ENCODE peak calls at places on chromosomes 6 and 20, in four cellular contexts. W is HL-60, C is vagina, J is Panc1. Y is an unnamed sample.

GRCh38 chr6:157763129-157763893 is 59.7 kb upstream of the SNX9 start:
- DNase-seq in W (peak), C (peak), J (peak), Y (peak)

GRCh38 chr20:62359491-62360121 is 7.5 kb downstream of the LAMA5 start:
- DNase-seq in C (no peak), J (peak), W (no peak), Y (no peak)

GRCh38 chr6:39424831-39425230 is 102.3 kb upstream of the KCNK16 start:
- DNase-seq in C (peak), J (no peak), W (no peak), Y (no peak)

GRCh38 chr6:31128093-31128676 is 7.9 kb upstream of the CDSN start:
- DNase-seq in C (no peak), J (no peak), W (peak), Y (peak)

GRCh38 chr20:11429168-11429567 is 488.5 kb upstream of the BTBD3 start:
- DNase-seq in W (no peak), J (no peak), C (no peak), Y (no peak)

GRCh38 chr20:10524034-10524476 is 89.0 kb downstream of the SLX4IP start:
- DNase-seq in J (no peak), C (peak), W (no peak), Y (peak)

GRCh38 chr6:149456311-149457021 is 28.3 kb downstream of the ZC3H12D start:
- DNase-seq in W (no peak), C (no peak), J (no peak), Y (no peak)

GRCh38 chr6:52365871-52366540 is 4.1 kb downstream of the PAQR8 start:
- DNase-seq in J (no peak), C (no peak), W (no peak), Y (no peak)

GRCh38 chr6:2109796-2110195 is 135.6 kb downstream of the GMDS start:
- DNase-seq in W (no peak), C (no peak), J (no peak), Y (no peak)

GRCh38 chr6:151068761-151069312 is 170.9 kb upstream of the AKAP12 start:
- DNase-seq in W (no peak), C (peak), J (no peak), Y (no peak)

GRCh38 chr6:126513198-126513597 is 173.3 kb downstream of the CENPW start:
- DNase-seq in C (no peak), J (no peak), W (no peak), Y (no peak)

GRCh38 chr6:135901776-135902524 is 50.4 kb downstream of the PDE7B start:
- DNase-seq in W (no peak), C (no peak), J (no peak), Y (no peak)

GRCh38 chr6:160063771-160064413 is 57.7 kb upstream of the SLC22A1 start:
- DNase-seq in W (no peak), C (no peak), J (no peak), Y (no peak)

GRCh38 chr6:18595774-18596528 is 208.8 kb downstream of the RNF144B start:
- DNase-seq in J (peak), C (no peak), W (peak), Y (peak)

GRCh38 chr6:3534599-3534998 is 77.7 kb upstream of the SLC22A23 start:
- DNase-seq in J (no peak), W (no peak), C (peak), Y (no peak)

GRCh38 chr6:119241124-119241491 is 108.5 kb downstream of the MAN1A1 start:
- DNase-seq in J (no peak), C (no peak), W (no peak), Y (no peak)

GRCh38 chr20:17505664-17506517 is 25.3 kb downstream of the BFSP1 start:
- DNase-seq in C (no peak), J (no peak), W (no peak), Y (no peak)

GRCh38 chr6:148556415-148556814 is 190.4 kb upstream of the UST start:
- DNase-seq in W (peak), J (no peak), C (peak), Y (no peak)

GRCh38 chr6:43891072-43891870 is 121.3 kb downstream of the VEGFA start:
- DNase-seq in C (no peak), J (no peak), W (no peak), Y (peak)

GRCh38 chr6:31402324-31403282 is 792 bp upstream of the MICA start:
- DNase-seq in J (no peak), C (no peak), W (no peak), Y (peak)

GRCh38 chr6:44074383-44075136 is 52.7 kb downstream of the MRPL14 start:
- DNase-seq in J (no peak), C (no peak), W (peak), Y (peak)

GRCh38 chr6:72554203-72554564 is 67.7 kb upstream of the KCNQ5 start:
- DNase-seq in J (peak), C (no peak), W (no peak), Y (no peak)

GRCh38 chr6:104630955-104631354 is 228.8 kb downstream of the HACE1 start:
- DNase-seq in W (no peak), J (no peak), C (no peak), Y (no peak)

GRCh38 chr20:46552460-46553420 is 2.3 kb upstream of the OCSTAMP start:
- DNase-seq in C (no peak), J (no peak), W (peak), Y (no peak)

GRCh38 chr20:13231031-13231752 is 10.1 kb downstream of the ISM1 start:
- DNase-seq in W (no peak), J (no peak), C (no peak), Y (peak)

GRCh38 chr6:40328376-40328987 is 258.7 kb downstream of the LRFN2 start:
- DNase-seq in C (no peak), W (no peak), J (no peak), Y (peak)

GRCh38 chr6:16278750-16279149 is 40.4 kb downstream of the GMPR start:
- DNase-seq in J (no peak), W (no peak), C (no peak), Y (no peak)

GRCh38 chr6:98945311-98946005 is 2.3 kb downstream of the FBXL4 start:
- DNase-seq in W (no peak), J (no peak), C (no peak), Y (no peak)

GRCh38 chr20:57266251-57267157 is at the start of gene BMP7:
- DNase-seq in J (no peak), W (no peak), C (no peak), Y (peak)

GRCh38 chr6:151993364-151993763 is 185.9 kb downstream of the ESR1 start:
- DNase-seq in C (no peak), J (no peak), W (no peak), Y (no peak)

GRCh38 chr6:72689107-72689954 is 67.5 kb downstream of the KCNQ5 start:
- DNase-seq in W (no peak), J (no peak), C (no peak), Y (no peak)

GRCh38 chr20:64062276-64062595 is 762 bp upstream of the TCEA2 start:
- DNase-seq in W (no peak), C (no peak), J (no peak), Y (no peak)
- H3K27ac ChIP-seq in W (no peak), C (peak), J (peak), Y (no peak)

DNA sequence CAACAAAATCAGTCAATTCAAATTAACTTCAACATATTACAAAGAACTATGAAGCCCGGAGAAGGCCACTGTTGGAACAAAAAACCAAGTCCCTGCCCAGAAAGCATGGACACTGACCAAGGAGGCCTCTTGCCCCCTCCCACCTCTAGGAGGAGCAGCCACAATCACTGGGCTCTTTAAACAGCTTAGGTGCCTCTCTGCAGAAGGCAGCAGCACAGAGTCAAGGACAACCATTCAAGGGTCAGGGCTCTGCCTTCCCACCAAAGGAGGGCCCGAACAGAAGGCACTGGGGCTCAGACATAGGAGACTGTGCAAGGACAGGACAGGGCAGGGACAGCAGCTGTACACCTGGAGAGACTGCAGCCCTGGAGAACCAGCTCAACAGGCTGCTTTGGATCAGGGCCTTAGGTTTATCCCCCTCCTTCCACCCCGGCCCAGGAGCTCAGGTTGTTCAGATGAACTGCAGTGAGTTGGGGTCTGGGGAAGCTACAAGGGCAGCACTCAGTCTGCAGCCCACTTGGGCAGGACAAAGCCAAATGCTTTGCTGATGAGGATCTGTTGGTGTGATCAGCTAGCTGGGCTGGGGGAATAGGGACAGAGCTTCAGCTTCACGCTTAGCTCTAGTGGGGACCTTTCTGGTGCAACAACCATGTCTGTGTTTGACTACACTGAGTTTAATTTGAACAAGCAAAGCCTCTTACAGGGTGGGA is 17.8 kb downstream of the TOMM34 start:
- DNase-seq in J (no peak), W (no peak), C (no peak), Y (peak)
- TF ChIP-seq POLR2AphosphoS5 in J (no peak), W (no peak), C (no peak), Y (no peak)

GRCh38 chr20:50555687-50556086 is 45.5 kb downstream of the PTPN1 start:
- DNase-seq in C (no peak), W (no peak), J (no peak), Y (no peak)
- H3K27ac ChIP-seq in C (no peak), W (no peak), J (no peak), Y (no peak)

GRCh38 chr20:2838170-2838797 is 2.2 kb downstream of the PCED1A start:
- DNase-seq in J (no peak), W (no peak), C (no peak), Y (no peak)
- TF ChIP-seq POLR2AphosphoS5 in J (no peak), W (no peak), C (no peak), Y (no peak)

Y was measured in GM23338.